ENCODE peak calls at places on chromosomes 4 and X, in ten cellular contexts. I is fibroblast of the aortic adventitia, K is H9, A is A549, B is type B pancreatic cell, Q is progenitor cell of endocrine pancreas, J is bronchial epithelial cell, P is esophagus squamous epithelium, E is Calu3, N is nephron progenitor cell. D is an unnamed sample.

GRCh38 chr4:48237996-48238645 is 31.5 kb downstream of the TEC start:
- DNase-seq in I (peak; percentile 21), J (peak; percentile 79), K (no peak), Q (no peak), E (peak; percentile 30), A (no peak), P (no peak), B (no peak), N (no peak), D (no peak)

GRCh38 chr4:88107406-88108107 is 50.9 kb downstream of the ABCG2 start:
- DNase-seq in E (peak; percentile 8), A (peak; percentile 73), N (no peak), Q (no peak), B (no peak), J (peak; percentile 20), I (peak; percentile 47), P (no peak), K (no peak), D (no peak)

GRCh38 chrX:153444333-153445011 is 1.4 kb downstream of the TREX2 start:
- DNase-seq in Q (no peak), I (no peak), A (no peak), E (no peak), J (no peak), B (no peak), P (no peak), K (no peak), N (no peak), D (no peak)

GRCh38 chr4:166075599-166075998 is 202.6 kb downstream of the TLL1 start:
- DNase-seq in A (no peak), P (no peak), N (no peak), K (no peak), J (no peak), E (no peak), I (no peak), Q (no peak), B (no peak), D (no peak)

GRCh38 chr4:174451897-174452296 is 70.4 kb downstream of the HPGD start:
- DNase-seq in P (no peak), N (no peak), E (no peak), B (no peak), Q (no peak), A (no peak), K (no peak), J (no peak), I (no peak), D (no peak)

GRCh38 chr4:2036327-2036726 is 22.8 kb upstream of the NAT8L start:
- DNase-seq in P (no peak), J (no peak), E (no peak), B (no peak), K (no peak), N (no peak), I (no peak), A (no peak), Q (no peak), D (no peak)

GRCh38 chr4:61064636-61065035 is 135.5 kb upstream of the ADGRL3 start:
- DNase-seq in I (no peak), N (no peak), Q (no peak), J (peak; percentile 1), A (no peak), K (no peak), B (no peak), E (no peak), P (no peak), D (no peak)

GRCh38 chr4:38023347-38024202 is 63.4 kb downstream of the PTTG2 start:
- DNase-seq in K (no peak), E (no peak), N (no peak), Q (no peak), A (no peak), P (no peak), J (no peak), B (no peak), I (no peak), D (no peak)

GRCh38 chrX:129779747-129780146 is at the start of gene SASH3:
- DNase-seq in P (peak; percentile 52), Q (no peak), I (no peak), N (no peak), B (no peak), E (no peak), K (no peak), A (no peak), J (no peak), D (no peak)

GRCh38 chr4:153773236-153773690 is 13.4 kb upstream of the RNF175 start:
- DNase-seq in B (no peak), Q (no peak), P (no peak), I (peak; percentile 31), A (no peak), J (no peak), K (peak; percentile 86), N (no peak), E (no peak), D (no peak)
- TF ChIP-seq CTCF in B (peak; percentile 21), Q (no peak), P (no peak), I (peak; percentile 37), A (no peak), J (no peak), K (peak; percentile 64), N (no peak), E (no peak), D (peak; percentile 34)

GRCh38 chrX:146396409-146396808 is 413.2 kb upstream of the CXorf51B start:
- DNase-seq in A (no peak), Q (no peak), N (no peak), P (no peak), K (peak; percentile 44), E (no peak), J (no peak), B (no peak), I (no peak), D (no peak)
- TF ChIP-seq CTCF in A (no peak), Q (no peak), N (no peak), P (no peak), K (peak; percentile 41), E (no peak), J (no peak), B (no peak), I (no peak), D (no peak)

GRCh38 chr4:5051692-5052423 is 578 bp downstream of the STK32B start:
- DNase-seq in K (peak; percentile 56), Q (no peak), A (peak; percentile 33), E (no peak), N (no peak), J (no peak), B (no peak), P (no peak), I (no peak), D (no peak)

GRCh38 chr4:5052726-5053425 is 1.6 kb downstream of the STK32B start:
- DNase-seq in P (no peak), B (no peak), I (no peak), J (no peak), Q (no peak), K (no peak), E (no peak), A (no peak), N (no peak), D (no peak)

GRCh38 chr4:5052424-5052702 is 1.1 kb downstream of the STK32B start:
- DNase-seq in A (no peak), I (no peak), E (no peak), Q (no peak), J (no peak), P (no peak), K (no peak), N (no peak), B (no peak), D (no peak)

GRCh38 chr4:5050520-5050955 is 742 bp upstream of the STK32B start:
- DNase-seq in Q (peak; percentile 47), J (peak; percentile 52), I (peak; percentile 79), B (peak; percentile 81), K (peak; percentile 87), A (peak; percentile 86), N (peak; percentile 76), E (peak; percentile 41), P (no peak), D (peak; percentile 72)

DNA sequence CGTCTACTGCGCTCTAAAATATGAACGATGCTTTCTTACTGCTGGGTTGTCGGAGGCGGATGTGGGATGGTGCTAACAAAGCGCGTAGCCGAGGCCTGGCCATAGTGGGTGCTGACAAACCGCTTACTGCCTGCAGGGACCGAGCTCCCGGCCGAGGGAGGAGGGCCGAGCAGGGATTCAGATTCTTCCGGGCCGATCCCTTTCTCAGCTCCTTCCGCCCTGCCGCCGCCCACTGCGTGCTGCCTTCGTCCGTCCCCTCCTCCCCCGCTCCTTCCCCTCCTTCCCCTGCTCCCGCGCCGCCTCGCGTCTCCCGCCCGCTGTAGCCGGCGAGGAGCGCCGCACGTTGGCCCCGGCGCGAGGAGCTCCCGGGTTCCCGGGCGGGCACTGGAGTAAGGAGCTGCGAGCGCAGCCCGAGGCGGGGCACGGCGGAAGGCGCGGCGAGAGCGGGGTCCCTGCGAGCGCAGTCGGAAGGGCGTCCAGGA is at the start of gene STK32B:
- DNase-seq in N (peak; percentile 77), A (peak; percentile 64), B (peak; percentile 76), J (peak; percentile 50), I (peak; percentile 64), P (no peak), K (peak; percentile 77), E (peak; percentile 10), Q (peak; percentile 28), D (peak; percentile 67)
- TF ChIP-seq CTCF in N (no peak), A (no peak), B (no peak), J (no peak), I (peak; percentile 9), P (no peak), K (no peak), E (no peak), Q (no peak), D (no peak)

GRCh38 chrX:70033348-70033747 is 16.4 kb downstream of the AWAT2 start:
- DNase-seq in P (no peak), K (peak; percentile 73), J (no peak), E (peak; percentile 60), Q (no peak), A (peak; percentile 17), B (no peak), I (peak; percentile 40), N (peak; percentile 60), D (no peak)

GRCh38 chrX:70029790-70030189 is 19.9 kb downstream of the AWAT2 start:
- DNase-seq in B (no peak), J (no peak), I (no peak), E (no peak), P (no peak), Q (no peak), K (no peak), A (no peak), N (no peak), D (no peak)

GRCh38 chrX:70034646-70035045 is 15.1 kb downstream of the AWAT2 start:
- DNase-seq in P (no peak), E (no peak), Q (no peak), J (peak; percentile 73), K (no peak), N (no peak), A (no peak), B (no peak), I (no peak), D (no peak)

GRCh38 chrX:70030242-70030823 is 19.4 kb downstream of the AWAT2 start:
- DNase-seq in K (peak; percentile 56), J (peak; percentile 40), I (peak; percentile 64), N (peak; percentile 52), Q (peak; percentile 32), E (peak; percentile 73), A (peak; percentile 51), P (no peak), B (no peak), D (peak; percentile 7)

DNA sequence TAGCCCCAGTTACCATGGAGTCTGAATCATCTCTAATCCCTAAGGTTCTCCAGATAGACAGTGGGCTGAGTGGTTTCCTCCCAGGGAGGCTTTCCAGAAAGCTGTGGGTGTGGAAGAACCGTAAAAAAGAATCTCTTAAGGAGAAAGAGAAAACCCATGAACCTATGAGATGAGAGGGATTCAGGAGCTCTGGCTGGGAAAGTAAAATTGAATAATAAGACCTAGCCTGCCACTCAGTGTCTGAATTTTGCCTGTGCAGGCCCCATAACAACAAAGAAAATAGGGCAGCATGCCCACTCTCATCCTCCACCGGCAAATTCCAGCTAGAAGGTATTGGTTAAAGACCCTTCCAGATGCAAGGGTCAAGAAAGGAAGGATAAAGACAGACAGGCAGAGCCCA is 16.9 kb downstream of the AWAT2 start:
- DNase-seq in N (no peak), A (no peak), E (no peak), Q (no peak), P (no peak), I (peak; percentile 24), B (no peak), K (no peak), J (no peak), D (no peak)
- TF ChIP-seq CTCF in N (no peak), A (no peak), E (no peak), Q (no peak), P (no peak), I (no peak), B (no peak), K (no peak), J (no peak), D (no peak)

D was measured in AG09319.